ENCODE peak calls at places on chromosomes 13 and 19, in nine cellular contexts. G, E, A, M, V, N, Z, U and T are unnamed samples.

GRCh38 chr13:45257638-45258338 is 56.9 kb upstream of the KCTD4 start:
- DNase-seq in G (no peak), Z (no peak), A (no peak), V (no peak), E (no peak), M (no peak), N (no peak), U (peak; percentile 56), T (no peak)

GRCh38 chr19:28493881-28494280 is 719.1 kb downstream of the UQCRFS1 start:
- DNase-seq in Z (no peak), U (no peak), E (no peak), A (no peak), N (no peak), V (no peak), G (no peak), M (no peak), T (no peak)

GRCh38 chr19:28424662-28425430 is 788.1 kb downstream of the UQCRFS1 start:
- DNase-seq in U (no peak), G (no peak), Z (no peak), A (no peak), M (no peak), V (no peak), N (no peak), E (no peak), T (no peak)

GRCh38 chr19:15663245-15663644 is 9.6 kb upstream of the CYP4F12 start:
- DNase-seq in G (no peak), U (no peak), M (no peak), A (no peak), N (no peak), E (no peak), V (no peak), Z (no peak), T (no peak)

GRCh38 chr19:33366127-33366526 is 7.4 kb upstream of the CEBPG start:
- DNase-seq in U (no peak), G (no peak), E (no peak), M (no peak), A (no peak), Z (peak; percentile 62), N (no peak), V (no peak), T (peak; percentile 75)

GRCh38 chr13:41315466-41316047 is 4.5 kb downstream of the NAA16 start:
- DNase-seq in U (peak; percentile 55), Z (no peak), E (no peak), M (no peak), G (no peak), A (no peak), N (no peak), V (no peak), T (no peak)

GRCh38 chr13:59533561-59534337 is 630.0 kb downstream of the DIAPH3 start:
- DNase-seq in U (peak; percentile 81), Z (no peak), E (no peak), G (no peak), M (no peak), V (peak; percentile 64), A (no peak), N (no peak), T (no peak)

GRCh38 chr19:3234800-3235199 is 10.3 kb downstream of the CELF5 start:
- DNase-seq in G (no peak), M (no peak), U (no peak), E (peak; percentile 42), A (no peak), V (no peak), Z (no peak), N (no peak), T (no peak)

GRCh38 chr19:16899566-16900075 is 10.8 kb downstream of the F2RL3 start:
- DNase-seq in G (peak; percentile 63), N (no peak), M (no peak), U (peak; percentile 20), V (no peak), Z (no peak), A (no peak), E (no peak), T (peak; percentile 40)

GRCh38 chr13:76389321-76389720 is 496.9 kb downstream of the KCTD12 start:
- DNase-seq in A (no peak), E (no peak), V (no peak), U (peak; percentile 15), M (no peak), G (no peak), Z (no peak), N (no peak), T (no peak)

GRCh38 chr13:32443111-32443510 is 15.2 kb upstream of the N4BP2L1 start:
- DNase-seq in G (peak; percentile 68), M (peak; percentile 5), V (no peak), N (no peak), A (no peak), Z (no peak), U (peak; percentile 31), E (peak; percentile 37), T (no peak)

GRCh38 chr13:76489299-76489698 is 396.9 kb downstream of the KCTD12 start:
- DNase-seq in M (no peak), V (no peak), A (no peak), E (no peak), Z (no peak), G (no peak), U (no peak), N (no peak), T (no peak)

GRCh38 chr19:18086590-18087138 is at the start of gene IL12RB1:
- DNase-seq in U (peak; percentile 27), Z (no peak), M (peak; percentile 44), A (no peak), G (peak; percentile 84), N (peak; percentile 44), V (no peak), E (peak; percentile 75), T (no peak)

GRCh38 chr19:38632476-38633213 is 13.7 kb downstream of the EIF3K start:
- DNase-seq in M (no peak), U (no peak), G (no peak), A (no peak), V (no peak), E (no peak), Z (no peak), N (no peak), T (no peak)

GRCh38 chr19:23440791-23441190 is 45.5 kb upstream of the ZNF91 start:
- DNase-seq in E (peak; percentile 20), G (no peak), A (no peak), M (no peak), U (no peak), Z (no peak), N (no peak), V (no peak), T (no peak)

GRCh38 chr19:835201-835810 is 5.5 kb upstream of the PRTN3 start:
- DNase-seq in U (no peak), A (no peak), V (no peak), E (no peak), N (no peak), G (no peak), M (no peak), Z (no peak), T (no peak)

GRCh38 chr13:91406619-91407018 is 8.2 kb downstream of the GPC5 start:
- DNase-seq in U (peak; percentile 29), G (no peak), M (no peak), Z (no peak), E (peak; percentile 32), V (peak; percentile 64), N (no peak), A (no peak), T (no peak)

GRCh38 chr13:113536461-113537110 is 46.1 kb upstream of the DCUN1D2 start:
- DNase-seq in V (no peak), G (no peak), N (no peak), U (no peak), Z (no peak), E (no peak), M (no peak), A (no peak), T (no peak)

GRCh38 chr13:91046715-91047327 is 300.7 kb upstream of the MIR17HG start:
- DNase-seq in U (no peak), Z (no peak), M (no peak), N (no peak), A (no peak), E (no peak), G (no peak), V (no peak), T (no peak)

GRCh38 chr13:27919934-27920676 is at the start of gene PDX1:
- DNase-seq in V (no peak), Z (peak; percentile 62), N (peak; percentile 15), A (no peak), E (no peak), M (no peak), G (no peak), U (no peak), T (peak; percentile 71)

GRCh38 chr19:46890423-46891170 is 29.8 kb downstream of the ARHGAP35 start:
- DNase-seq in A (no peak), U (peak; percentile 92), E (no peak), G (no peak), M (no peak), N (no peak), Z (peak; percentile 33), V (no peak), T (peak; percentile 45)

GRCh38 chr13:39963612-39964011 is 308.1 kb downstream of the COG6 start:
- DNase-seq in N (no peak), M (no peak), G (no peak), U (no peak), A (no peak), V (no peak), E (no peak), Z (no peak), T (no peak)

GRCh38 chr19:53927745-53928144 is 18.7 kb downstream of the CACNG7 start:
- DNase-seq in V (no peak), N (no peak), U (peak; percentile 76), G (no peak), E (peak; percentile 76), Z (no peak), M (peak; percentile 17), A (no peak), T (no peak)

GRCh38 chr13:111130111-111130508 is 15.0 kb downstream of the ARHGEF7 start:
- DNase-seq in Z (no peak), U (no peak), M (no peak), E (no peak), V (no peak), N (no peak), A (no peak), G (no peak), T (no peak)

GRCh38 chr13:88063741-88064140 is 392.6 kb downstream of the SLITRK5 start:
- DNase-seq in V (no peak), G (no peak), E (no peak), U (no peak), M (no peak), A (no peak), N (no peak), Z (no peak), T (no peak)

GRCh38 chr19:10111405-10111811 is at the start of gene P2RY11:
- DNase-seq in U (no peak), G (peak; percentile 73), N (no peak), M (no peak), A (no peak), E (no peak), Z (no peak), V (no peak), T (no peak)

GRCh38 chr13:39245688-39246087 is 207.4 kb downstream of the NHLRC3 start:
- DNase-seq in A (no peak), M (no peak), N (no peak), U (no peak), E (no peak), Z (no peak), V (no peak), G (no peak), T (no peak)

GRCh38 chr19:16153582-16154336 is 10.3 kb downstream of the HSH2D start:
- DNase-seq in Z (no peak), A (no peak), U (no peak), V (no peak), N (no peak), G (no peak), M (no peak), E (peak; percentile 27), T (no peak)

GRCh38 chr19:3721131-3721899 is 13.1 kb downstream of the TJP3 start:
- DNase-seq in N (peak; percentile 84), V (peak; percentile 63), A (no peak), G (peak; percentile 96), U (peak; percentile 89), M (peak; percentile 81), E (peak; percentile 81), Z (peak; percentile 95), T (peak; percentile 97)

GRCh38 chr19:40948580-40949299 is 42.3 kb upstream of the CYP2B6 start:
- DNase-seq in N (no peak), E (no peak), M (no peak), G (no peak), V (no peak), Z (no peak), U (no peak), A (no peak), T (no peak)

GRCh38 chr19:55075366-55075998 is at the start of gene EPS8L1:
- DNase-seq in Z (peak; percentile 89), A (no peak), N (no peak), V (no peak), M (no peak), E (no peak), G (no peak), U (no peak), T (peak; percentile 87)